ENCODE peak calls at places on chromosomes 6 and 20, in nine cellular contexts. Q, D, V, F, J, H, Z, I and U are unnamed samples.

GRCh38 chr20:38939686-38940085 is 13.5 kb downstream of the FAM83D start:
- DNase-seq in Q (no peak), D (no peak), V (no peak), F (no peak), J (no peak), H (no peak), Z (no peak), I (no peak), U (no peak)

GRCh38 chr6:54879188-54879985 is 32.8 kb downstream of the FAM83B start:
- DNase-seq in Q (no peak), D (no peak), V (no peak), F (no peak), J (no peak), H (no peak), Z (no peak), I (no peak), U (no peak)

GRCh38 chr6:152364846-152365245 is 272.3 kb downstream of the SYNE1 start:
- DNase-seq in Q (no peak), D (no peak), V (no peak), F (no peak), J (no peak), H (no peak), Z (no peak), I (no peak), U (no peak)

GRCh38 chr6:44228836-44229235 is 5.4 kb downstream of the SLC29A1 start:
- DNase-seq in Q (peak), D (no peak), V (no peak), F (no peak), J (no peak), H (no peak), Z (no peak), I (no peak), U (no peak)

GRCh38 chr20:53621482-53622246 is 28.0 kb upstream of the ZNF217 start:
- DNase-seq in Q (no peak), D (no peak), V (no peak), F (no peak), J (no peak), H (no peak), Z (no peak), I (peak), U (no peak)

GRCh38 chr6:153031335-153031955 is 28.9 kb upstream of the MTRF1L start:
- DNase-seq in Q (no peak), D (no peak), V (no peak), F (no peak), J (no peak), H (no peak), Z (no peak), I (no peak), U (no peak)

GRCh38 chr6:90274481-90275030 is 22.1 kb downstream of the BACH2 start:
- DNase-seq in Q (peak), D (no peak), V (peak), F (no peak), J (no peak), H (no peak), Z (no peak), I (no peak), U (no peak)

GRCh38 chr6:15608406-15608805 is 54.4 kb downstream of the DTNBP1 start:
- DNase-seq in Q (no peak), D (no peak), V (no peak), F (no peak), J (no peak), H (peak), Z (no peak), I (peak), U (peak)

GRCh38 chr6:105900120-105900937 is 185.8 kb upstream of the PRDM1 start:
- DNase-seq in Q (no peak), D (no peak), V (no peak), F (no peak), J (no peak), H (peak), Z (no peak), I (peak), U (no peak)

GRCh38 chr6:36829919-36830544 is 9.2 kb downstream of the CPNE5 start:
- DNase-seq in Q (no peak), D (no peak), V (no peak), F (no peak), J (no peak), H (no peak), Z (no peak), I (no peak), U (no peak)

GRCh38 chr20:57831992-57832585 is 122.3 kb upstream of the PMEPA1 start:
- DNase-seq in Q (no peak), D (no peak), V (no peak), F (no peak), J (no peak), H (no peak), Z (no peak), I (no peak), U (no peak)

GRCh38 chr6:166635146-166635545 is 8.1 kb upstream of the RPS6KA2 start:
- DNase-seq in Q (no peak), D (no peak), V (no peak), F (no peak), J (no peak), H (no peak), Z (no peak), I (no peak), U (no peak)

GRCh38 chr6:170081556-170081955 is 209.3 kb downstream of the DLL1 start:
- DNase-seq in Q (no peak), D (no peak), V (no peak), F (no peak), J (no peak), H (no peak), Z (no peak), I (no peak), U (no peak)

GRCh38 chr6:127879685-127880084 is 21.2 kb downstream of the THEMIS start:
- DNase-seq in Q (no peak), D (peak), V (no peak), F (peak), J (no peak), H (peak), Z (peak), I (no peak), U (no peak)

GRCh38 chr6:147448212-147448611 is 60.3 kb upstream of the SAMD5 start:
- DNase-seq in Q (no peak), D (no peak), V (no peak), F (peak), J (no peak), H (no peak), Z (no peak), I (no peak), U (no peak)

GRCh38 chr20:35547319-35547718 is 5.4 kb downstream of the ERGIC3 start:
- DNase-seq in Q (peak), D (no peak), V (no peak), F (peak), J (no peak), H (no peak), Z (no peak), I (no peak), U (no peak)

GRCh38 chr20:2575682-2576081 is 39.3 kb downstream of the TMC2 start:
- DNase-seq in Q (no peak), D (no peak), V (no peak), F (no peak), J (no peak), H (no peak), Z (no peak), I (no peak), U (no peak)

GRCh38 chr20:19090332-19090731 is 122.1 kb upstream of the SLC24A3 start:
- DNase-seq in Q (no peak), D (no peak), V (no peak), F (no peak), J (no peak), H (no peak), Z (no peak), I (no peak), U (no peak)

GRCh38 chr6:49766762-49767161 is 20.3 kb downstream of the PGK2 start:
- DNase-seq in Q (no peak), D (no peak), V (no peak), F (no peak), J (no peak), H (no peak), Z (no peak), I (no peak), U (no peak)

GRCh38 chr20:1816384-1817381 is 78.5 kb upstream of the SIRPA start:
- DNase-seq in Q (no peak), D (no peak), V (no peak), F (no peak), J (no peak), H (no peak), Z (no peak), I (peak), U (no peak)

GRCh38 chr6:144286503-144287393 is 1.6 kb downstream of the UTRN start:
- DNase-seq in Q (peak), D (peak), V (no peak), F (peak), J (peak), H (peak), Z (no peak), I (peak), U (peak)

GRCh38 chr6:14001329-14002012 is 76.7 kb downstream of the RNF182 start:
- DNase-seq in Q (no peak), D (no peak), V (no peak), F (no peak), J (no peak), H (no peak), Z (no peak), I (peak), U (no peak)

GRCh38 chr6:22657341-22657985 is 88.1 kb downstream of the HDGFL1 start:
- DNase-seq in Q (no peak), D (no peak), V (no peak), F (no peak), J (no peak), H (no peak), Z (no peak), I (no peak), U (peak)

GRCh38 chr6:125913864-125914351 is 42.7 kb upstream of the HINT3 start:
- DNase-seq in Q (no peak), D (no peak), V (no peak), F (no peak), J (no peak), H (no peak), Z (no peak), I (peak), U (no peak)

GRCh38 chr6:136923116-136923953 is 1.2 kb downstream of the SLC35D3 start:
- DNase-seq in Q (peak), D (no peak), V (no peak), F (peak), J (no peak), H (no peak), Z (no peak), I (no peak), U (no peak)

GRCh38 chr20:50309280-50309763 is 118.7 kb downstream of the CEBPB start:
- DNase-seq in Q (no peak), D (no peak), V (no peak), F (no peak), J (no peak), H (no peak), Z (no peak), I (no peak), U (no peak)

GRCh38 chr20:36540551-36541211 is 638 bp upstream of the MYL9 start:
- DNase-seq in Q (no peak), D (no peak), V (no peak), F (no peak), J (no peak), H (peak), Z (no peak), I (no peak), U (no peak)